ENCODE peak calls at places on chromosome 16, in nine cellular contexts. D is HCT116, O is PC-3, G is neural progenitor cell, I is MM.1S, P is GM23248, F is GM12878, Z is DND-41, Y is mammary epithelial cell. T is an unnamed sample.

GRCh38 chr16:22195695-22196558 is 10.2 kb upstream of the EEF2K start:
- DNase-seq in D (peak), O (peak), G (peak), I (peak), P (peak), F (peak), Z (peak), Y (peak), T (peak)

GRCh38 chr16:87662254-87663204 is 60.2 kb downstream of the JPH3 start:
- DNase-seq in D (no peak), O (no peak), G (no peak), I (no peak), P (no peak), F (no peak), Z (no peak), Y (no peak), T (no peak)

GRCh38 chr16:81461756-81462155 is 17.1 kb downstream of the CMIP start:
- DNase-seq in D (no peak), O (no peak), G (no peak), I (no peak), P (no peak), F (no peak), Z (no peak), Y (no peak), T (no peak)

GRCh38 chr16:20969386-20969785 is 68.8 kb downstream of the LYRM1 start:
- DNase-seq in D (no peak), O (no peak), G (no peak), I (no peak), P (no peak), F (no peak), Z (no peak), Y (peak), T (no peak)

GRCh38 chr16:73735954-73736353 is 560.7 kb upstream of the PSMD7 start:
- DNase-seq in D (no peak), O (no peak), G (no peak), I (no peak), P (no peak), F (no peak), Z (no peak), Y (no peak), T (no peak)

GRCh38 chr16:12458591-12459400 is 344.9 kb downstream of the CPPED1 start:
- DNase-seq in D (no peak), O (no peak), G (no peak), I (no peak), P (no peak), F (no peak), Z (peak), Y (no peak), T (no peak)

GRCh38 chr16:10280262-10281170 is 98.3 kb upstream of the GRIN2A start:
- DNase-seq in D (no peak), O (no peak), G (no peak), I (peak), P (no peak), F (no peak), Z (no peak), Y (no peak), T (no peak)

GRCh38 chr16:30124985-30125379 is 2.0 kb upstream of the MAPK3 start:
- DNase-seq in D (no peak), O (no peak), G (no peak), I (no peak), P (no peak), F (no peak), Z (no peak), Y (no peak), T (no peak)

GRCh38 chr16:58094026-58094425 is 35.2 kb downstream of the CFAP20 start:
- DNase-seq in D (no peak), O (no peak), G (no peak), I (no peak), P (no peak), F (no peak), Z (no peak), Y (no peak), T (no peak)

GRCh38 chr16:14401839-14402115 is 228.3 kb downstream of the PARN start:
- DNase-seq in D (no peak), O (no peak), G (no peak), I (no peak), P (peak), F (no peak), Z (no peak), Y (no peak), T (peak)

GRCh38 chr16:31475949-31476304 is 4.0 kb downstream of the TGFB1I1 start:
- DNase-seq in D (no peak), O (no peak), G (no peak), I (no peak), P (no peak), F (no peak), Z (no peak), Y (no peak), T (no peak)

GRCh38 chr16:27820646-27821345 is 242.7 kb downstream of the GSG1L start:
- DNase-seq in D (no peak), O (no peak), G (no peak), I (no peak), P (no peak), F (no peak), Z (no peak), Y (no peak), T (no peak)

GRCh38 chr16:11163761-11164261 is 92.2 kb downstream of the SOCS1 start:
- DNase-seq in D (no peak), O (no peak), G (no peak), I (no peak), P (no peak), F (no peak), Z (no peak), Y (no peak), T (no peak)

GRCh38 chr16:72999541-73000019 is 48.3 kb downstream of the ZFHX3 start:
- DNase-seq in D (no peak), O (no peak), G (no peak), I (no peak), P (no peak), F (no peak), Z (no peak), Y (peak), T (no peak)

GRCh38 chr16:3173892-3174617 is 13.9 kb upstream of the OR1F1 start:
- DNase-seq in D (no peak), O (peak), G (peak), I (peak), P (peak), F (no peak), Z (peak), Y (peak), T (no peak)

GRCh38 chr16:3171855-3172593 is 16.0 kb upstream of the OR1F1 start:
- DNase-seq in D (no peak), O (no peak), G (peak), I (peak), P (peak), F (no peak), Z (no peak), Y (peak), T (no peak)

GRCh38 chr16:3171181-3171854 is 16.7 kb upstream of the OR1F1 start:
- DNase-seq in D (no peak), O (no peak), G (peak), I (peak), P (peak), F (no peak), Z (no peak), Y (no peak), T (no peak)

GRCh38 chr16:3168706-3169105 is 19.3 kb upstream of the OR1F1 start:
- DNase-seq in D (no peak), O (no peak), G (no peak), I (no peak), P (no peak), F (no peak), Z (no peak), Y (no peak), T (no peak)

DNA sequence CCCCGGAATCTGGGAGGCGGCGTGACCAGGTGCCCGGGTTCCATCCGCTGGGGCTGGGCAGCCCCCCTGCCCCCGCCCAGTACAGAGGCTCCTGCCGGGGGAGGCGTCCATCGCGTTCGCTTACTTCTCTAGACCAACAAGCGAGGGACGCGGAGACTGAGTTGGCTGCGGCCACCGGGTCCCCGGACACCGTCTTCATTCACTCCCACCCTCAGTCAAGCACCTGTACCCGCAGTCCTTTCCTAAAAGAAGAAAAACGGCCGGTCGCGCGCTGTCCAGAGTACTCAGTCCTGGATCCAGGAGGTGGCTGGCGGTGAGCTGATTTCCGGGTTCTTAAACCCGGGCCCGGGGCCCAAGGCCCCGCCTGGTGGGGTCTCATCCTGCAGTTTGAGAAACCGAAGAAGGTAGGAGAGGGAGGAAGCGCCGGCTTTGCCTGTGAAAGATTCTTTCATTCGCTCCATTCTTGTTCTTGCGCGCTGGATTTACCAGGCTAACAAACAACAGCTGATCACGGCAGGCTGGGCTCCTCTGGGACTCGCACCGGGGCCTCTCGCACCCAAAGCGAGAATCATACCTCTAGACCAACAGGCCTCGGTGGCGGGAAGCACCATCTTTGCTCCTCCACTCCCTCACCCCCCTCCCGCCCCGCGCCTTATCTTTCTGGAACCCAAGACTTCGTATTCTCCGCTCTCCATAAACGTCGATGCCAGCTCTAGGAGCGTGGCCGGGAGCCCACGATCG is 17.4 kb upstream of the OR1F1 start:
- DNase-seq in D (no peak), O (no peak), G (peak), I (no peak), P (peak), F (no peak), Z (no peak), Y (no peak), T (no peak)
- TF ChIP-seq EZH2 in D (no peak), O (no peak), G (peak), I (peak), P (peak), F (no peak), Z (no peak), Y (no peak), T (peak)

GRCh38 chr16:88917146-88917914 is 50.9 kb upstream of the PABPN1L start:
- DNase-seq in D (no peak), O (no peak), G (no peak), I (no peak), P (no peak), F (no peak), Z (no peak), Y (no peak), T (no peak)
- TF ChIP-seq EZH2 in D (no peak), O (no peak), G (no peak), I (no peak), P (no peak), F (no peak), Z (no peak), Y (no peak), T (no peak)

GRCh38 chr16:86499889-86500707 is 10.2 kb upstream of the FOXF1 start:
- DNase-seq in D (no peak), O (no peak), G (peak), I (no peak), P (no peak), F (no peak), Z (no peak), Y (no peak), T (no peak)

GRCh38 chr16:86496929-86497381 is 13.4 kb upstream of the FOXF1 start:
- DNase-seq in D (no peak), O (no peak), G (peak), I (no peak), P (no peak), F (no peak), Z (no peak), Y (no peak), T (no peak)

GRCh38 chr16:86497551-86498021 is 12.7 kb upstream of the FOXF1 start:
- DNase-seq in D (no peak), O (no peak), G (peak), I (no peak), P (no peak), F (no peak), Z (no peak), Y (no peak), T (no peak)

GRCh38 chr16:86498155-86498651 is 12.1 kb upstream of the FOXF1 start:
- DNase-seq in D (no peak), O (no peak), G (peak), I (no peak), P (no peak), F (no peak), Z (no peak), Y (no peak), T (no peak)

DNA sequence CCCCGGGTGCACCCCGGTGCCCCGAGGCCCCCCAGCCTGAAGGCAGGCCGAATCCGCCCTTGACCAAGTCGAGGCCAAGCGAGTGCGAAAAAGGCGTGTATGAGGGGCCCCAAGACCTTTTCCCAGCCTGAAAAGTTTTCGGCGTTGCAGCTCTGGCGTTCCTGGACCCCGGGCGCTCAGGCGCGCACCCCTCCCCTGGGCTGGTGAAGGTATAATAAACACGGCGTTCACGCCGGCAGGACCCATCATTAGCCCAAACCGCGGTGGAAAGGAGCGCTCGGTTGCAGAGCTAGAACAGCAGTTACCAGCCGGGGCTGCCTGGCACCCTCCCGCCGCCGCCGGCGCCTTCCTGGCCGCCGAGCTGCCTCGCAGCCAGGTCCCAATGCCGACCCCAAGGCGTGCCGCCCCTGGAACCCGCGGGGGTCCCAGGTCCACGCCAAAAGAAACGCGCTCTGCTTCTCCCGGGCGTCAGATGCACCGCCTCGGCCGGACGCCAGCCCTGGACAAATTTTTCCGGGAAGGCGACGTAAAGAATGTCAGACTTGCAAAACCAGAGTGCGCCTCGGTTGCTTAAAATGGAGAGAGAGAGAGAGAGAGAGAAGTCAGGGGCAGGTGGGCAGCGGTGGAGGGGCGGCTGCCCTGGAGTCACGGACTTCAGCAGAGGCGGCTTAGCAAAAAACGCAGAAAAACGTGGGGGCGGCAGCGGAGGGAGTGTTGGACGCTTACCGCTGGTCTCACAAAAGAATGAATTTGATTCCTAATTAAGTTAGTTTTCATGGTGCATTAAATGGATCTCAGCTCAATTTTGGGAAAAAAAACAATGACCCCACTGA is 11.4 kb upstream of the FOXF1 start:
- DNase-seq in D (no peak), O (no peak), G (peak), I (no peak), P (no peak), F (no peak), Z (no peak), Y (no peak), T (no peak)
- TF ChIP-seq EZH2 in D (no peak), O (no peak), G (peak), I (no peak), P (peak), F (no peak), Z (no peak), Y (peak), T (peak)

GRCh38 chr16:56193951-56194726 is 2.9 kb downstream of the GNAO1 start:
- DNase-seq in D (no peak), O (no peak), G (peak), I (no peak), P (peak), F (no peak), Z (no peak), Y (peak), T (peak)
- TF ChIP-seq EZH2 in D (no peak), O (no peak), G (no peak), I (no peak), P (no peak), F (no peak), Z (no peak), Y (peak), T (no peak)

DNA sequence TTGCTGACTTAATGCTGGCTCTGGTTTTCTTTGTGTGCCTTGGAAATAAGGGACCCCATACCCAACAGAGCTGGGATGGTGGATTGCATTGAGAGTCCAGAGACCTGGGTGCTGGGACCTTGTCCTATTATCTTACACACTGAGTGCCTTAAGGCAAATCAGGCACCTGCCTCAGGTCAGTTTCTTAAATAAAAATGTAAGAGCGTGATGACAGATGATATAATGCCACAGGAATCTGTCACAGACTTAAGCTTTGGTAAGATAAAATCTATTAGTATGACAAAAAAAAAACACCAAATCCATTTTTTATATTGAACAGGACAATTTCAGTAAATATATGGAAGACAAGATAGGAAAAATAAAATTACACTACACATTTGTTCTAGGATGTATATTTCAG is 1.6 kb downstream of the MT1A start:
- DNase-seq in D (no peak), O (no peak), G (no peak), I (no peak), P (no peak), F (no peak), Z (no peak), Y (no peak), T (no peak)
- TF ChIP-seq EZH2 in D (no peak), O (no peak), G (no peak), I (no peak), P (no peak), F (no peak), Z (no peak), Y (no peak), T (no peak)

GRCh38 chr16:1067629-1068028 is 4.9 kb upstream of the SSTR5 start:
- DNase-seq in D (no peak), O (no peak), G (no peak), I (no peak), P (no peak), F (no peak), Z (no peak), Y (no peak), T (no peak)

GRCh38 chr16:1065466-1066128 is 7.0 kb upstream of the SSTR5 start:
- DNase-seq in D (no peak), O (no peak), G (no peak), I (no peak), P (no peak), F (no peak), Z (no peak), Y (no peak), T (no peak)

GRCh38 chr16:1068451-1068850 is 4.1 kb upstream of the SSTR5 start:
- DNase-seq in D (no peak), O (no peak), G (no peak), I (no peak), P (no peak), F (no peak), Z (no peak), Y (no peak), T (no peak)

GRCh38 chr16:1069154-1069553 is 3.4 kb upstream of the SSTR5 start:
- DNase-seq in D (no peak), O (no peak), G (no peak), I (no peak), P (no peak), F (no peak), Z (no peak), Y (no peak), T (no peak)

DNA sequence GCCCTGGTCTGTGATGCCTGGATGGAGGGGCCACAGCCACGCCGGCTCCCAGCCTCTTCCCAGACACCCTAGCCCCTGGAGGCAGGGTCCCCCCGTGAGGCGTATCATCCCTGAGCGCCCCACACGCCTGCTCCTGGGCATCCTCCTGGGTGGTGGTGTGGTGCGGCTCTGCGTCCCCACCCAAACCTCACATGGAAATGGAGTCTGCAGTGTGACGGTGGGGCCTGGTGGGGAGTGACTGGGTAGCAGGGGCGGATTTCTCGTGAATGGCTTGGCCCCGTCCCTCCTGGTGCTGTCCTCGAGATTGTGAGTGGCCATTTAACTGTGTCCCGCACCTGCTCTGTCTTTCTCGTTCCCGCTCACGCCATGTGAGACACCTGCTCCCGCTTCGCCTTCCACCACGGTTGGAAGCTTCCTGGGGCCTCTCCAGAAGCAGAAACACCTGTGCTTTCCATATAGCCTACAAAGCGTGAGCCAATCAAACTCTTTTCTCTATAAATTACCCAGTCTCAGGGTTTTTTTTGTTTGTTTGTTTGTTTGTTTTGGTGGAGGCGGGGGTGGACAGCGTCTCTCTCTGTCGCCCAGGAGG is 5.9 kb upstream of the SSTR5 start:
- DNase-seq in D (no peak), O (no peak), G (no peak), I (no peak), P (no peak), F (no peak), Z (no peak), Y (no peak), T (no peak)
- TF ChIP-seq EZH2 in D (no peak), O (no peak), G (no peak), I (no peak), P (no peak), F (no peak), Z (no peak), Y (no peak), T (no peak)

DNA sequence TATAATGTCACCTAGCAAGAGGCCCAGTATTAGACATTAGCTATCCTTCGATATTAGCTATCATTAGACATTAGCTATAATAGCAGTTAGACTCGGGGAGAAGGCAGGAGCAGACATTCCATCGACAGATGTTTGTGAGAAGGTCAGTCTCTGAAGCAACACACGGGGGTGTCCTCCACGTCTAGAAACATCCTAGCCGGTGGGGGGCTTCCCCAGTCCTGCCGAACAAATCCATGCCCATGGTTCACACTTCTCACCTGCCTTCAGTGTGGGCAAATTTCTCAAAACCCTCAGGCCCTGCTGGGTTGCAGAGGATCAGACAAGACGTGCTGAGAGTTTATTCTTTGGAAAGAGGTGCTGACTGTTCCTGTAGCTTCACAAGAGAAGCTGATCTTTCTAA is 151.1 kb downstream of the IRF8 start:
- DNase-seq in D (no peak), O (no peak), G (no peak), I (no peak), P (no peak), F (no peak), Z (no peak), Y (no peak), T (no peak)
- TF ChIP-seq EZH2 in D (no peak), O (no peak), G (no peak), I (no peak), P (no peak), F (no peak), Z (no peak), Y (no peak), T (no peak)

DNA sequence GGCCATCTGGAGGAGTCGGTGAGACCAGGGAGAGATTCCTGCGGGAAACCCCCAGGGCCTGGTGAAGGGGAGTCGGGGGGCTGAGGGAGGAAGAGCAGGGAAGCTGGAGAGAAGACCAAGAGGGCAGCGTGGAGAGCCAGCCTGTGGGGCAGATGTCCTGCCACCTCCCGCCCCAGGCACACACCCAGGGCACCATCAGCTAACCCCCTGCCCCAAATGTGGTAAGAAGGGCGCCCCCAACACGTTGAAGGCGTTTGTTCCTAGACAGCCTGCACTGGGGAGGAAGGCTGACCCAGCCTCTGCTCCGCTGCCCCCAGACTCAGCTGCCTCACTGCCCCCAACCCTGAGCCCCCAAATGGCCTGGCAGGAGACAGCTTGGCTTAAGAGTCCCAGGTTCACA is 1.3 kb downstream of the BAIAP3 start:
- DNase-seq in D (no peak), O (no peak), G (no peak), I (no peak), P (no peak), F (no peak), Z (no peak), Y (no peak), T (no peak)
- TF ChIP-seq EZH2 in D (no peak), O (no peak), G (peak), I (no peak), P (no peak), F (no peak), Z (no peak), Y (peak), T (no peak)

GRCh38 chr16:56609463-56609921 is 1.1 kb downstream of the MT2A start:
- DNase-seq in D (peak), O (peak), G (peak), I (peak), P (peak), F (peak), Z (peak), Y (peak), T (peak)
- TF ChIP-seq EZH2 in D (no peak), O (no peak), G (peak), I (no peak), P (no peak), F (no peak), Z (no peak), Y (no peak), T (no peak)